ENCODE peak calls at places on chromosomes 1 and 21, in ten cellular contexts. H, I, Y, T, L, B, O, U, W and X are unnamed samples.

GRCh38 chr1:223188618-223189356 is 45.7 kb upstream of the TLR5 start:
- DNase-seq in H (no peak), O (no peak), Y (no peak), T (no peak), B (no peak), U (no peak), L (no peak), W (no peak), I (no peak), X (no peak)

GRCh38 chr1:204376919-204377799 is 17.4 kb upstream of the PLEKHA6 start:
- DNase-seq in H (no peak), Y (no peak), O (peak), B (peak), U (no peak), I (no peak), T (no peak), W (no peak), L (no peak), X (no peak)

GRCh38 chr1:50969611-50970507 is at the start of gene CDKN2C:
- DNase-seq in I (no peak), O (peak), H (peak), T (peak), Y (peak), W (peak), B (peak), L (peak), U (peak), X (no peak)

GRCh38 chr1:92441316-92442311 is 45.1 kb downstream of the GFI1 start:
- DNase-seq in B (no peak), H (no peak), U (no peak), T (no peak), L (no peak), W (no peak), I (no peak), O (no peak), Y (peak), X (peak)

GRCh38 chr21:45865106-45865835 is 116.3 kb upstream of the COL6A1 start:
- DNase-seq in I (no peak), W (peak), Y (no peak), T (peak), B (peak), H (no peak), O (no peak), U (peak), L (peak), X (no peak)

GRCh38 chr1:11738096-11738495 is 2.2 kb downstream of the AGTRAP start:
- DNase-seq in I (no peak), H (no peak), Y (no peak), T (no peak), B (no peak), W (no peak), O (no peak), U (no peak), L (no peak), X (no peak)

GRCh38 chr1:4825841-4826450 is 171.5 kb downstream of the AJAP1 start:
- DNase-seq in T (no peak), L (peak), W (no peak), B (peak), Y (no peak), O (peak), H (no peak), I (no peak), U (no peak), X (no peak)

GRCh38 chr1:98865796-98866195 is 138.9 kb downstream of the PLPPR5 start:
- DNase-seq in O (no peak), U (no peak), B (no peak), Y (no peak), T (no peak), H (no peak), I (no peak), L (no peak), W (no peak), X (no peak)

GRCh38 chr21:45869121-45870007 is 112.2 kb upstream of the COL6A1 start:
- DNase-seq in U (peak), W (no peak), O (no peak), H (no peak), L (peak), I (no peak), B (peak), Y (no peak), T (peak), X (no peak)

GRCh38 chr1:43444827-43445225 is 8.9 kb downstream of the HYI start:
- DNase-seq in T (peak), L (no peak), W (no peak), H (no peak), U (peak), I (no peak), Y (no peak), B (no peak), O (no peak), X (no peak)

GRCh38 chr21:35084869-35085268 is 35.8 kb upstream of the RUNX1 start:
- DNase-seq in T (peak), Y (no peak), U (peak), I (no peak), W (no peak), L (peak), H (no peak), B (peak), O (no peak), X (no peak)

GRCh38 chr1:228066416-228066815 is 16.1 kb upstream of the ARF1 start:
- DNase-seq in I (no peak), Y (no peak), B (no peak), U (no peak), L (no peak), O (no peak), W (no peak), H (no peak), T (no peak), X (peak)

GRCh38 chr1:222697203-222697602 is 15.1 kb downstream of the AIDA start:
- DNase-seq in I (no peak), Y (no peak), O (no peak), U (no peak), W (no peak), B (no peak), H (no peak), L (no peak), T (no peak), X (no peak)

GRCh38 chr1:198788561-198789064 is 149.8 kb downstream of the PTPRC start:
- DNase-seq in H (no peak), T (no peak), I (no peak), L (peak), U (no peak), Y (no peak), B (no peak), O (peak), W (no peak), X (no peak)